ENCODE peak calls at places on chromosome 4, in four cellular contexts. One of them, this sample, is unnamed.

GRCh38 chr4:53653484-53654053 is 62.3 kb upstream of the LNX1 start:
- DNase-seq in effector CD4-positive, alpha-beta T cell: no peak
- DNase-seq in astrocyte: no peak
- DNase-seq in AG20443: no peak
- DNase-seq in this sample: peak; percentile 9

GRCh38 chr4:10438924-10439323 is 18.3 kb downstream of the ZNF518B start:
- DNase-seq in effector CD4-positive, alpha-beta T cell: no peak
- DNase-seq in astrocyte: no peak
- DNase-seq in AG20443: no peak
- DNase-seq in this sample: no peak

GRCh38 chr4:74039065-74039763 is 725 bp upstream of the CXCL3 start:
- DNase-seq in effector CD4-positive, alpha-beta T cell: no peak
- DNase-seq in astrocyte: no peak
- DNase-seq in AG20443: no peak
- DNase-seq in this sample: peak; percentile 13

GRCh38 chr4:1052231-1052671 is 40.8 kb downstream of the FGFRL1 start:
- DNase-seq in effector CD4-positive, alpha-beta T cell: no peak
- DNase-seq in astrocyte: no peak
- DNase-seq in AG20443: no peak
- DNase-seq in this sample: peak; percentile 22

GRCh38 chr4:119268466-119268865 is 53.5 kb downstream of the FABP2 start:
- DNase-seq in effector CD4-positive, alpha-beta T cell: no peak
- DNase-seq in astrocyte: no peak
- DNase-seq in AG20443: no peak
- DNase-seq in this sample: peak; percentile 26

GRCh38 chr4:74104145-74104544 is 5.2 kb upstream of the CXCL2 start:
- DNase-seq in effector CD4-positive, alpha-beta T cell: no peak
- DNase-seq in astrocyte: peak; percentile 47
- DNase-seq in AG20443: no peak
- DNase-seq in this sample: no peak

GRCh38 chr4:154658680-154659402 is 46.4 kb upstream of the FGG start:
- DNase-seq in effector CD4-positive, alpha-beta T cell: no peak
- DNase-seq in astrocyte: no peak
- DNase-seq in AG20443: no peak
- DNase-seq in this sample: no peak

GRCh38 chr4:136476773-136477172 is 1055.5 kb downstream of the PCDH18 start:
- DNase-seq in effector CD4-positive, alpha-beta T cell: no peak
- DNase-seq in astrocyte: no peak
- DNase-seq in AG20443: no peak
- DNase-seq in this sample: peak; percentile 14

GRCh38 chr4:184473515-184474260 is 662 bp downstream of the IRF2 start:
- DNase-seq in effector CD4-positive, alpha-beta T cell: peak; percentile 25
- DNase-seq in astrocyte: peak; percentile 32
- DNase-seq in AG20443: peak; percentile 61
- DNase-seq in this sample: peak; percentile 71

GRCh38 chr4:89305712-89306437 is 1.7 kb downstream of the GPRIN3 start:
- DNase-seq in effector CD4-positive, alpha-beta T cell: no peak
- DNase-seq in astrocyte: peak; percentile 46
- DNase-seq in AG20443: peak; percentile 22
- DNase-seq in this sample: no peak

GRCh38 chr4:139558235-139559094 is 2.4 kb upstream of the SETD7 start:
- DNase-seq in effector CD4-positive, alpha-beta T cell: no peak
- DNase-seq in astrocyte: no peak
- DNase-seq in AG20443: no peak
- DNase-seq in this sample: no peak

GRCh38 chr4:3470244-3471097 is 7.4 kb downstream of the DOK7 start:
- DNase-seq in effector CD4-positive, alpha-beta T cell: no peak
- DNase-seq in astrocyte: peak; percentile 22
- DNase-seq in AG20443: no peak
- DNase-seq in this sample: no peak

GRCh38 chr4:138341739-138342415 is 99.7 kb upstream of the SLC7A11 start:
- DNase-seq in effector CD4-positive, alpha-beta T cell: no peak
- DNase-seq in astrocyte: no peak
- DNase-seq in AG20443: no peak
- DNase-seq in this sample: no peak

GRCh38 chr4:152290522-152290921 is 245.4 kb downstream of the FBXW7 start:
- DNase-seq in effector CD4-positive, alpha-beta T cell: no peak
- DNase-seq in astrocyte: no peak
- DNase-seq in AG20443: no peak
- DNase-seq in this sample: no peak

GRCh38 chr4:17206829-17207773 is 304.8 kb downstream of the QDPR start:
- DNase-seq in effector CD4-positive, alpha-beta T cell: no peak
- DNase-seq in astrocyte: no peak
- DNase-seq in AG20443: no peak
- DNase-seq in this sample: no peak

GRCh38 chr4:116638592-116638991 is 446.8 kb downstream of the TRAM1L1 start:
- DNase-seq in effector CD4-positive, alpha-beta T cell: no peak
- DNase-seq in astrocyte: no peak
- DNase-seq in AG20443: no peak
- DNase-seq in this sample: peak; percentile 4

GRCh38 chr4:89640620-89641366 is 196.2 kb downstream of the SNCA start:
- DNase-seq in effector CD4-positive, alpha-beta T cell: no peak
- DNase-seq in astrocyte: peak; percentile 51
- DNase-seq in AG20443: peak; percentile 71
- DNase-seq in this sample: peak; percentile 65

GRCh38 chr4:76850010-76850441 is 47.9 kb downstream of the SOWAHB start:
- DNase-seq in effector CD4-positive, alpha-beta T cell: no peak
- DNase-seq in astrocyte: peak; percentile 97
- DNase-seq in AG20443: no peak
- DNase-seq in this sample: no peak

GRCh38 chr4:153522800-153523089 is 56.6 kb downstream of the TMEM131L start:
- DNase-seq in effector CD4-positive, alpha-beta T cell: peak; percentile 44
- DNase-seq in astrocyte: no peak
- DNase-seq in AG20443: no peak
- DNase-seq in this sample: no peak

GRCh38 chr4:55337944-55338343 is 8.1 kb upstream of the SRD5A3 start:
- DNase-seq in effector CD4-positive, alpha-beta T cell: no peak
- DNase-seq in astrocyte: no peak
- DNase-seq in AG20443: no peak
- DNase-seq in this sample: no peak

GRCh38 chr4:163866728-163867313 is 372.3 kb downstream of the TMA16 start:
- DNase-seq in effector CD4-positive, alpha-beta T cell: no peak
- DNase-seq in astrocyte: peak; percentile 72
- DNase-seq in AG20443: no peak
- DNase-seq in this sample: no peak

GRCh38 chr4:169243808-169244207 is 26.9 kb downstream of the SH3RF1 start:
- DNase-seq in effector CD4-positive, alpha-beta T cell: no peak
- DNase-seq in astrocyte: peak; percentile 86
- DNase-seq in AG20443: peak; percentile 51
- DNase-seq in this sample: no peak

GRCh38 chr4:28481565-28481964 is 1620.9 kb downstream of the STIM2 start:
- DNase-seq in effector CD4-positive, alpha-beta T cell: no peak
- DNase-seq in astrocyte: no peak
- DNase-seq in AG20443: no peak
- DNase-seq in this sample: no peak

GRCh38 chr4:82620126-82620525 is 58.3 kb upstream of the TMEM150C start:
- DNase-seq in effector CD4-positive, alpha-beta T cell: no peak
- DNase-seq in astrocyte: no peak
- DNase-seq in AG20443: no peak
- DNase-seq in this sample: peak; percentile 42

GRCh38 chr4:10107111-10108091 is 9.2 kb downstream of the WDR1 start:
- DNase-seq in effector CD4-positive, alpha-beta T cell: no peak
- DNase-seq in astrocyte: no peak
- DNase-seq in AG20443: peak; percentile 53
- DNase-seq in this sample: no peak

GRCh38 chr4:86497980-86498379 is 96.1 kb upstream of the PTPN13 start:
- DNase-seq in effector CD4-positive, alpha-beta T cell: no peak
- DNase-seq in astrocyte: no peak
- DNase-seq in AG20443: peak; percentile 19
- DNase-seq in this sample: no peak

GRCh38 chr4:47623916-47624554 is 139.0 kb downstream of the ATP10D start:
- DNase-seq in effector CD4-positive, alpha-beta T cell: no peak
- DNase-seq in astrocyte: peak; percentile 76
- DNase-seq in AG20443: peak; percentile 51
- DNase-seq in this sample: no peak

This sample was measured in SK-N-SH.